ENCODE peak calls at places on chromosomes 4 and X, in ten cellular contexts. H, Z, M, W, P, C, F, R, V and S are unnamed samples.

GRCh38 chrX:120485562-120486520 is 16.7 kb upstream of the LAMP2 start:
- DNase-seq in H (peak; percentile 15), Z (peak; percentile 74), M (peak; percentile 69), W (peak; percentile 47), P (peak; percentile 59), C (peak; percentile 85), F (peak; percentile 63), R (peak; percentile 75), V (peak; percentile 38), S (peak; percentile 41)

GRCh38 chrX:40651620-40652223 is 4.4 kb upstream of the CXorf38 start:
- DNase-seq in H (no peak), Z (peak; percentile 49), M (peak; percentile 65), W (peak; percentile 38), P (peak; percentile 29), C (peak; percentile 72), F (peak; percentile 49), R (peak; percentile 76), V (peak; percentile 72), S (no peak)

GRCh38 chr4:142534994-142535393 is 311.1 kb downstream of the INPP4B start:
- DNase-seq in H (no peak), Z (no peak), M (peak; percentile 45), W (no peak), P (no peak), C (no peak), F (no peak), R (no peak), V (no peak), S (no peak)

GRCh38 chr4:94483895-94484294 is 32.2 kb downstream of the PDLIM5 start:
- DNase-seq in H (no peak), Z (no peak), M (no peak), W (no peak), P (no peak), C (no peak), F (no peak), R (no peak), V (no peak), S (no peak)

GRCh38 chr4:184383497-184384055 is 90.8 kb downstream of the IRF2 start:
- DNase-seq in H (no peak), Z (peak; percentile 59), M (peak; percentile 99), W (no peak), P (peak; percentile 95), C (peak; percentile 96), F (no peak), R (peak; percentile 57), V (no peak), S (peak; percentile 83)

GRCh38 chr4:158074851-158075250 is 98.0 kb downstream of the GASK1B start:
- DNase-seq in H (no peak), Z (no peak), M (no peak), W (no peak), P (no peak), C (no peak), F (no peak), R (no peak), V (no peak), S (no peak)

GRCh38 chr4:67933038-67933437 is 30.3 kb downstream of the TMPRSS11A start:
- DNase-seq in H (no peak), Z (no peak), M (no peak), W (no peak), P (peak; percentile 77), C (no peak), F (no peak), R (no peak), V (no peak), S (no peak)

GRCh38 chr4:151921811-151922210 is 161.0 kb upstream of the GATB start:
- DNase-seq in H (no peak), Z (no peak), M (peak; percentile 46), W (no peak), P (peak; percentile 47), C (no peak), F (no peak), R (no peak), V (no peak), S (no peak)

GRCh38 chr4:16413794-16414555 is 187.7 kb upstream of the TAPT1 start:
- DNase-seq in H (no peak), Z (no peak), M (no peak), W (no peak), P (no peak), C (no peak), F (no peak), R (no peak), V (no peak), S (no peak)

GRCh38 chr4:16415751-16416150 is 189.5 kb upstream of the TAPT1 start:
- DNase-seq in H (no peak), Z (no peak), M (no peak), W (no peak), P (no peak), C (no peak), F (no peak), R (peak; percentile 24), V (peak; percentile 12), S (no peak)

GRCh38 chr4:16417198-16417597 is 190.9 kb upstream of the TAPT1 start:
- DNase-seq in H (no peak), Z (no peak), M (no peak), W (no peak), P (no peak), C (no peak), F (no peak), R (no peak), V (no peak), S (no peak)

GRCh38 chr4:16411691-16412090 is 185.4 kb upstream of the TAPT1 start:
- DNase-seq in H (no peak), Z (no peak), M (no peak), W (no peak), P (no peak), C (no peak), F (no peak), R (no peak), V (no peak), S (no peak)
- TF ChIP-seq CTCF in H (no peak), Z (no peak), M (no peak), W (no peak), P (no peak), C (no peak), F (no peak), R (no peak), V (no peak), S (no peak)

GRCh38 chr4:77821775-77822174 is 2.6 kb upstream of the CNOT6L start:
- DNase-seq in H (no peak), Z (no peak), M (no peak), W (no peak), P (no peak), C (no peak), F (no peak), R (no peak), V (no peak), S (no peak)

GRCh38 chr4:77818667-77819408 is at the start of gene CNOT6L:
- DNase-seq in H (peak; percentile 67), Z (peak; percentile 78), M (peak; percentile 73), W (peak; percentile 43), P (peak; percentile 73), C (peak; percentile 72), F (peak; percentile 85), R (peak; percentile 69), V (peak; percentile 75), S (peak; percentile 76)

GRCh38 chr4:77820836-77821561 is 1.8 kb upstream of the CNOT6L start:
- DNase-seq in H (no peak), Z (no peak), M (no peak), W (no peak), P (no peak), C (peak; percentile 18), F (no peak), R (no peak), V (no peak), S (no peak)

GRCh38 chr4:77819409-77819835 is 254 bp upstream of the CNOT6L start:
- DNase-seq in H (no peak), Z (no peak), M (no peak), W (peak; percentile 24), P (no peak), C (peak; percentile 3), F (no peak), R (no peak), V (peak; percentile 70), S (no peak)

DNA sequence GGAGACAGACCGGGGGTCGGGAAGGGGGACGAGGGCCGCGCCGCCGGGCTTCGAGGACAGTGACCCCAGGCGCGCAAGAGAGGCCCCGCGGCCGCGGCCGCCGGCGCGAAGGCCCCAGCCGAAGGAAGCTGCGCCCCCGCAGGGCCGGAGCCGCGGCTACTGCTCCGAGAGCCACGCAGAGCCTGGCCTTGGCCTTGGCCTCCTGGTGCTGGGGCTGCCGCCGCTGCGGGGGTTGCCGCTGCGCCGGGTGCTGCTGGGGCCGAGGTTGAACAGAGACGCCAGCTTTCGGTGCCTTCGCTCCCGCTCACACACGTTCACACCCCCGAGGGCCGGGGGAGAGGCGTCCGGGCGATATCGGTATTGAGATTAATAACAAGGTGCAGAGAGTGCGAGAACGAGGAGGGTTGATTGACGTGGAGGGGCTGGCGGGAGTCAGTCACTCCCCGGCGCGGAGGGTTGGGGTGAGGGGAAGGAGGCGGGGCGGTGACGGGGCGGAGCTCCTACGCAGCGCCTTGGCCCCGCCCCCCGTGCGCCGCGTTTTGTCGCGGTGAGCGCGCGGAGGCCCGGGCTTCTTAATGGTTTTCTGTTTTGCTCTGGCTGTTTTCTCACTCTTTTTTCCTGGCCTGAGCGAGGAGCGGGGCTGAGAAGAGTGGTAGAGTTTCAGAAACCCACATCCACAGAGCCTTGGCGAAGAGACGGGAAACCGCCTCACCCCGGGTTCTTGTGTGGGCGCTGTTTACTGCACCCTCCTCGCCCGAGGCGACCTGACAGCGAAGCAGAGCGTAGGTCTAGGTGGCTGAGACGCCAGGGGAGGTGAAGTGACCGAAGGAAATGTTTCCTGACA is 890 bp upstream of the CNOT6L start:
- DNase-seq in H (peak; percentile 66), Z (peak; percentile 94), M (peak; percentile 70), W (peak; percentile 80), P (peak; percentile 60), C (peak; percentile 83), F (peak; percentile 95), R (peak; percentile 89), V (peak; percentile 93), S (peak; percentile 87)
- TF ChIP-seq CTCF in H (no peak), Z (no peak), M (no peak), W (no peak), P (no peak), C (no peak), F (no peak), R (no peak), V (no peak), S (peak; percentile 14)

DNA sequence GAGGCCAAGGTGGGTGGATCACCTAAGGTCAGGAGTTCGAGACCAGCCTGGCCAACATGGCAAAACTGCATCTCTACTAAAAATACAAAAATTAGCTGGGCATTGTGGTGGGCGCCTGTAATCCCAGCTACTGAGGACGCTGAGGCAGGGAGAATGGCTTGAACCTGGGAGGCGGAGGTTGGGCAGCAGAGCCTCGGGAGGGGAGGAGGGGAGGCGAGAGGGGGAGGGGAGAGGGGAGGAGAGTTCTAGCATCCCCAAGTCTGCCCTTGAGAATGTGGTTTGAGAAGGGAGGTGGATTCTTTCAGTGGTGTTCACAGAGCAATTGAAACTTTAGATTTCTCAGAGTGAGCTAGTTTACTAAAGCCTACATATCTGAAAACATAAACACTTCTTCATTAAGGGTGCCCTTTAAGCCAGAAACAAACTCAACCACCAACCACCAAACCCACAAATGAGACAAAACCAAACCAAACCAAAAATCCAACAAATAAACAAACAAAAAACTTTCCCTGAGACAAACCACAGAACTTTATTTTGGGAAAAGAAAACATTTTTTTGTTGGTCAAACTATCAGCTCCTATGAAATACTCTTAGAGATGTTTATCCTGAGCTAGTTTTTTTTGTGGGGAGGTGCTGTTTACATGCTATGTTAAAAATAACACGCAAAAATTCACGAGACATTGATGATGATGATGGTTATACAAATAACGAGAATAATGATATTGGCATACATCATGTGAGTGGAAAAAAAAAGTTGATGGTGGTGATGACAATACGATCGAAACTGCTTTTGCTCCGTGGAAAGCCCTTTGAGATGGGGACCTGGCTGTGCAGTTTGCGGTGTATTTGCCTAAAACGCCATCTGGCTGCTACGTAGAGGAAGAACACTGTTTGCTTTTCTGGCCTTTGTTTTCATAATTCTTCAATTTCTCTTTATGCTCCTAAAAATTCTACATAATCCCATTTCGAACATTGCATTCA is 98.2 kb upstream of the PRKX start:
- DNase-seq in H (no peak), Z (no peak), M (peak; percentile 58), W (no peak), P (peak; percentile 22), C (peak; percentile 62), F (no peak), R (peak; percentile 18), V (no peak), S (no peak)
- TF ChIP-seq CTCF in H (peak; percentile 50), Z (peak; percentile 39), M (peak; percentile 69), W (peak; percentile 62), P (peak; percentile 18), C (peak; percentile 60), F (peak; percentile 24), R (peak; percentile 53), V (peak; percentile 56), S (peak; percentile 53)

GRCh38 chr4:36823199-36823967 is 421.2 kb upstream of the NWD2 start:
- DNase-seq in H (no peak), Z (no peak), M (no peak), W (no peak), P (no peak), C (no peak), F (no peak), R (no peak), V (no peak), S (no peak)

GRCh38 chr4:36824682-36825081 is 419.9 kb upstream of the NWD2 start:
- DNase-seq in H (no peak), Z (no peak), M (no peak), W (no peak), P (no peak), C (no peak), F (no peak), R (no peak), V (no peak), S (no peak)
- TF ChIP-seq CTCF in H (no peak), Z (no peak), M (no peak), W (no peak), P (no peak), C (no peak), F (no peak), R (no peak), V (no peak), S (no peak)